ENCODE peak calls at places on chromosomes 4 and X, in five cellular contexts. M is occipital lobe, V is BJ, H is stomach, R is C1 segment of cervical spinal cord. W is an unnamed sample.

GRCh38 chrX:39504850-39505259 is 592.9 kb downstream of the BCOR start:
- DNase-seq in R (no peak), H (no peak), M (no peak), V (no peak), W (no peak)

GRCh38 chr4:188955066-188955465 is 815.8 kb downstream of the TRIML1 start:
- DNase-seq in V (no peak), H (no peak), M (no peak), R (no peak), W (no peak)

GRCh38 chr4:176387571-176387970 is 67.8 kb downstream of the SPCS3 start:
- DNase-seq in M (no peak), V (no peak), H (no peak), R (no peak), W (no peak)

GRCh38 chr4:70183168-70183939 is 12.2 kb upstream of the ODAM start:
- DNase-seq in M (no peak), R (no peak), V (no peak), H (peak), W (no peak)

GRCh38 chr4:101014417-101014816 is 332.9 kb downstream of the PPP3CA start:
- DNase-seq in M (no peak), R (no peak), H (no peak), V (no peak), W (no peak)

GRCh38 chr4:26141916-26142638 is 178.7 kb upstream of the RBPJ start:
- DNase-seq in M (no peak), R (no peak), V (no peak), H (peak), W (peak)

GRCh38 chr4:144583658-144584057 is 62.3 kb upstream of the HHIP start:
- DNase-seq in H (no peak), M (no peak), V (no peak), R (no peak), W (no peak)

GRCh38 chr4:138650917-138651564 is 364.5 kb upstream of the NOCT start:
- DNase-seq in V (peak), R (no peak), H (no peak), M (no peak), W (no peak)

GRCh38 chr4:101696276-101697010 is 94.1 kb upstream of the BANK1 start:
- DNase-seq in M (no peak), V (no peak), H (no peak), R (no peak), W (no peak)

GRCh38 chr4:60450054-60450453 is 750.1 kb upstream of the ADGRL3 start:
- DNase-seq in M (no peak), R (no peak), V (no peak), H (no peak), W (no peak)

GRCh38 chrX:10086683-10087082 is 70.1 kb upstream of the CLCN4 start:
- DNase-seq in R (no peak), V (no peak), H (no peak), M (no peak), W (no peak)

GRCh38 chrX:48666649-48667048 is 16.9 kb upstream of the WAS start:
- DNase-seq in H (no peak), V (no peak), R (no peak), M (no peak), W (no peak)

GRCh38 chr4:2054217-2054616 is 4.9 kb upstream of the NAT8L start:
- DNase-seq in H (no peak), V (no peak), M (no peak), R (no peak), W (peak)

GRCh38 chr4:24952667-24953066 is 39.8 kb upstream of the CCDC149 start:
- DNase-seq in M (no peak), R (no peak), V (no peak), H (no peak), W (no peak)

GRCh38 chrX:12580548-12580947 is 210.7 kb upstream of the PRPS2 start:
- DNase-seq in V (no peak), R (no peak), M (no peak), H (no peak), W (no peak)

GRCh38 chrX:98194036-98194435 is 1310.3 kb downstream of the RPA4 start:
- DNase-seq in R (no peak), M (no peak), V (no peak), H (no peak), W (no peak)

GRCh38 chrX:65866762-65867161 is 173.1 kb downstream of the VSIG4 start:
- DNase-seq in M (no peak), R (no peak), H (no peak), V (no peak), W (no peak)

GRCh38 chr4:169246957-169247396 is 23.8 kb downstream of the SH3RF1 start:
- DNase-seq in H (no peak), V (no peak), M (no peak), R (no peak), W (no peak)

GRCh38 chrX:27890611-27891010 is 82.8 kb downstream of the MAGEB10 start:
- DNase-seq in H (no peak), V (no peak), R (no peak), M (no peak), W (no peak)

GRCh38 chr4:27921236-27921635 is 1060.6 kb downstream of the STIM2 start:
- DNase-seq in R (no peak), H (no peak), M (no peak), V (no peak), W (no peak)

GRCh38 chr4:55346851-55347255 is 811 bp downstream of the SRD5A3 start:
- DNase-seq in R (no peak), H (no peak), M (no peak), V (no peak), W (no peak)

GRCh38 chr4:15653864-15654391 is 1.2 kb downstream of the FBXL5 start:
- DNase-seq in M (no peak), V (no peak), R (no peak), H (no peak), W (no peak)

GRCh38 chrX:44514272-44514671 is 28.4 kb downstream of the FUNDC1 start:
- DNase-seq in H (no peak), R (no peak), V (no peak), M (no peak), W (no peak)

GRCh38 chr4:48017108-48017527 is 546 bp downstream of the NIPAL1 start:
- DNase-seq in V (no peak), M (peak), R (no peak), H (peak), W (peak)

GRCh38 chrX:138710311-138710791 is 1.2 kb downstream of the FGF13 start:
- DNase-seq in M (no peak), H (no peak), V (no peak), R (no peak), W (no peak)

GRCh38 chr4:154467886-154468285 is 23.7 kb downstream of the DCHS2 start:
- DNase-seq in R (no peak), V (no peak), M (no peak), H (no peak), W (no peak)

GRCh38 chr4:67558493-67558892 is at the start of gene STAP1:
- DNase-seq in V (no peak), H (no peak), M (no peak), R (no peak), W (no peak)

GRCh38 chr4:148315049-148315448 is 127.2 kb downstream of the NR3C2 start:
- DNase-seq in M (no peak), V (no peak), H (no peak), R (no peak), W (peak)

GRCh38 chr4:7226993-7227392 is 34.7 kb downstream of the SORCS2 start:
- DNase-seq in H (no peak), R (no peak), V (no peak), M (no peak), W (no peak)

GRCh38 chrX:97806238-97806637 is 922.5 kb downstream of the RPA4 start:
- DNase-seq in M (no peak), H (no peak), V (no peak), R (no peak), W (no peak)

GRCh38 chr4:88315460-88316017 is 31.2 kb upstream of the PPM1K start:
- DNase-seq in R (no peak), V (no peak), M (no peak), H (no peak), W (no peak)

GRCh38 chrX:13579696-13580095 is 10.3 kb downstream of the EGFL6 start:
- DNase-seq in R (no peak), V (no peak), M (no peak), H (no peak), W (no peak)

GRCh38 chr4:120049732-120050494 is 16.7 kb downstream of the MAD2L1 start:
- DNase-seq in H (peak), V (peak), M (peak), R (peak), W (peak)

GRCh38 chr4:181946902-181947301 is 296.3 kb upstream of the TENM3 start:
- DNase-seq in M (no peak), H (no peak), V (no peak), R (no peak), W (no peak)

GRCh38 chr4:2817701-2818350 is 24.9 kb downstream of the SH3BP2 start:
- DNase-seq in R (no peak), V (no peak), H (no peak), M (no peak), W (no peak)

GRCh38 chr4:159926871-159927270 is 824.0 kb downstream of the RAPGEF2 start:
- DNase-seq in M (no peak), R (no peak), V (no peak), H (no peak), W (no peak)

GRCh38 chrX:153633048-153633447 is 14.0 kb upstream of the DUSP9 start:
- DNase-seq in M (no peak), V (no peak), R (no peak), H (no peak), W (no peak)